ENCODE peak calls at places on chromosomes 13 and 19, in four cellular contexts. Y, X, S and C are unnamed samples. For H3K4me1 and H3K27me3, the result is how much of the 10 kb centered on the place peaks cover.

GRCh38 chr13:37495046-37495445 is 103.5 kb downstream of the POSTN start:
- DNase-seq in Y (peak), X (no peak), S (no peak), C (no peak)

GRCh38 chr13:27954406-27954851 is 14.7 kb downstream of the CDX2 start:
- DNase-seq in Y (no peak), X (peak), S (no peak), C (peak)

GRCh38 chr19:336067-336614 is 8.5 kb downstream of the MIER2 start:
- DNase-seq in Y (no peak), X (no peak), S (no peak), C (no peak)

GRCh38 chr13:105937451-105937850 is 598.0 kb downstream of the EFNB2 start:
- DNase-seq in Y (no peak), X (peak), S (no peak), C (no peak)

GRCh38 chr13:113596321-113597200 is 12.0 kb downstream of the TFDP1 start:
- DNase-seq in Y (no peak), X (no peak), S (no peak), C (no peak)

GRCh38 chr13:98089826-98090225 is 53.1 kb upstream of the FARP1 start:
- DNase-seq in Y (no peak), X (no peak), S (no peak), C (no peak)

GRCh38 chr19:8355631-8356402 is 8.1 kb upstream of the ANGPTL4 start:
- DNase-seq in Y (peak), X (no peak), S (peak), C (no peak)

GRCh38 chr13:40200273-40200978 is 466.0 kb downstream of the FOXO1 start:
- DNase-seq in Y (no peak), X (no peak), S (no peak), C (no peak)

GRCh38 chr13:44434441-44435141 is 61.0 kb downstream of the SERP2 start:
- DNase-seq in Y (no peak), X (no peak), S (no peak), C (peak)

GRCh38 chr13:101155920-101156319 is 260.4 kb downstream of the NALCN start:
- DNase-seq in Y (no peak), X (peak), S (no peak), C (no peak)

GRCh38 chr19:49891393-49891792 is 5.3 kb downstream of the IL4I1 start:
- DNase-seq in Y (no peak), X (no peak), S (no peak), C (no peak)

GRCh38 chr19:13882419-13882795 is 5.5 kb downstream of the NANOS3 start:
- DNase-seq in Y (no peak), X (no peak), S (no peak), C (no peak)

GRCh38 chr19:13881692-13882418 is 4.9 kb downstream of the NANOS3 start:
- DNase-seq in Y (peak), X (peak), S (peak), C (no peak)

GRCh38 chr19:13882841-13883240 is 5.9 kb downstream of the NANOS3 start:
- DNase-seq in Y (no peak), X (no peak), S (no peak), C (no peak)

GRCh38 chr19:13880059-13880672 is 3.2 kb downstream of the NANOS3 start:
- DNase-seq in Y (peak), X (peak), S (peak), C (peak)

DNA sequence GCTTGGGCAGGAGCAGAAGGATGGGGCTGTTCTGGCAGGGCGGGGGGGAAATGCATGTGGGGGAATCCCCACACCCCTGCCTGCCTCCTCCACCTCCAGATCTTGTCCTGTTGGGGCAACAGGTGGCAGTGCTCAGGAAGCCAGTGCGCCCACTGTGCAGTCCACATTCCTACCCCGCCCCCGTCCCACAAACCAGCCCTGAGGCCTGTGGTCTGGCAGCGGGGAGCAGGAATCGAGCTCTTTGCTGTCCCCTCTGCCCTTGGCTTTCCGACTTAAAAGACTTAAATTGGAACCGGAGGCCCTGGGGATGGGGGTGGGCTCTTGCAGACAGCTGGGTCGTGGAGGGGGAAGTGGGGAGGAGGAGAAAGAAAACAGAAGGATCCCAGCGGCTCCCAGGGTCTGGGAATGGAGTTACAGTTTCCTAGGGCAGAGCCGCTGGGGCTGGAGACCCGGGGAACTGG is 4.3 kb downstream of the NANOS3 start:
- DNase-seq in Y (peak), X (peak), S (no peak), C (no peak)
- H3K4me1 ChIP-seq in Y (under half), X (under half), S (under half), C (under half)

GRCh38 chr19:51192689-51193088 is 32.2 kb upstream of the CD33 start:
- DNase-seq in Y (no peak), X (no peak), S (no peak), C (no peak)
- H3K27me3 ChIP-seq in Y (under half), X (under half), S (under half), C (under half)

GRCh38 chr19:18009412-18010066 is 1.6 kb downstream of the ARRDC2 start:
- DNase-seq in Y (no peak), X (no peak), S (peak), C (no peak)
- H3K4me1 ChIP-seq in Y (under half), X (under half), S (under half), C (under half)

GRCh38 chr19:1752757-1753728 is at the start of gene ONECUT3:
- DNase-seq in Y (no peak), X (no peak), S (no peak), C (no peak)
- H3K27me3 ChIP-seq in Y (half or more), X (half or more), S (half or more), C (under half)

GRCh38 chr13:50599046-50599445 is 244.4 kb downstream of the DLEU7 start:
- DNase-seq in Y (no peak), X (no peak), S (no peak), C (no peak)

GRCh38 chr13:50596103-50596502 is 247.4 kb downstream of the DLEU7 start:
- DNase-seq in Y (no peak), X (no peak), S (no peak), C (no peak)

GRCh38 chr13:50598338-50598737 is 245.2 kb downstream of the DLEU7 start:
- DNase-seq in Y (no peak), X (no peak), S (no peak), C (no peak)

GRCh38 chr13:50596776-50597203 is 246.7 kb downstream of the DLEU7 start:
- DNase-seq in Y (no peak), X (peak), S (no peak), C (no peak)

DNA sequence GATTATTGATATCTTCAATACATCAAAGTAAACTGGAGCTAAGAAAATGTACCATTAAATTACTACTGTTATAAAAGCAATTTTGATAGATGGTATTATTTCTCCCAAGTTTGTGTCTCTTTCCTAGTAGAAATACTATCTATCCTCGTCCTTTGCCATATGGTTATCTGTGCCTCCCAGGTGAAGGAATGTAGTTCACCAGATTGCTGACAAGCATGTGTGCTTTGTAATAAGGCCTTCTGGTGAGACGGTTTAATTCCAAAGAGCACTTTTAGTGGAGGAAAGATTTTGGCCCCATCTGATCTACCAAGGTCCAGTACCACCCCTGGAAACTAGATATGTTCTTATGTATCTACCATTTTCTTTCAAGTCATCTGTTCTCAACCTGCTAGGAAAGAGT is 243.6 kb downstream of the DLEU7 start:
- DNase-seq in Y (no peak), X (peak), S (no peak), C (no peak)
- H3K4me1 ChIP-seq in Y (under half), X (under half), S (under half), C (under half)

GRCh38 chr19:1473056-1473400 is 6.0 kb downstream of the C19orf25 start:
- DNase-seq in Y (no peak), X (no peak), S (no peak), C (no peak)
- H3K27me3 ChIP-seq in Y (under half), X (under half), S (half or more), C (under half)

GRCh38 chr19:15977193-15977592 is 28.4 kb downstream of the OR10H4 start:
- DNase-seq in Y (no peak), X (no peak), S (no peak), C (peak)
- H3K4me1 ChIP-seq in Y (under half), X (under half), S (under half), C (under half)